ENCODE peak calls at places on chromosomes 3 and 15, in five cellular contexts. One of them, this sample, is unnamed.

GRCh38 chr15:57031605-57032004 is 113.2 kb downstream of the TCF12 start:
- DNase-seq in stimulated activated CD8-positive, alpha-beta memory T cell treated with anti-CD3 and anti-CD28 coated beads, Interleukin-4, amount 100 ng/mL, for 24 hours: no peak
- DNase-seq in GDM1: no peak
- DNase-seq in cardiac fibroblast: peak
- DNase-seq in glutamatergic neuron: no peak
- DNase-seq in this sample: no peak

GRCh38 chr3:169914321-169914720 is 2.9 kb downstream of the SAMD7 start:
- DNase-seq in stimulated activated CD8-positive, alpha-beta memory T cell treated with anti-CD3 and anti-CD28 coated beads, Interleukin-4, amount 100 ng/mL, for 24 hours: no peak
- DNase-seq in GDM1: no peak
- DNase-seq in cardiac fibroblast: peak
- DNase-seq in glutamatergic neuron: no peak
- DNase-seq in this sample: peak

GRCh38 chr3:46979958-46980497 is 562 bp downstream of the NBEAL2 start:
- DNase-seq in stimulated activated CD8-positive, alpha-beta memory T cell treated with anti-CD3 and anti-CD28 coated beads, Interleukin-4, amount 100 ng/mL, for 24 hours: no peak
- DNase-seq in GDM1: no peak
- DNase-seq in cardiac fibroblast: no peak
- DNase-seq in glutamatergic neuron: no peak
- DNase-seq in this sample: no peak

GRCh38 chr3:126746395-126747177 is 42.5 kb downstream of the CHCHD6 start:
- DNase-seq in stimulated activated CD8-positive, alpha-beta memory T cell treated with anti-CD3 and anti-CD28 coated beads, Interleukin-4, amount 100 ng/mL, for 24 hours: no peak
- DNase-seq in GDM1: no peak
- DNase-seq in cardiac fibroblast: peak
- DNase-seq in glutamatergic neuron: no peak
- DNase-seq in this sample: peak

GRCh38 chr15:63156086-63156707 is 1.1 kb downstream of the RPS27L start:
- DNase-seq in stimulated activated CD8-positive, alpha-beta memory T cell treated with anti-CD3 and anti-CD28 coated beads, Interleukin-4, amount 100 ng/mL, for 24 hours: no peak
- DNase-seq in GDM1: no peak
- DNase-seq in cardiac fibroblast: no peak
- DNase-seq in glutamatergic neuron: no peak
- DNase-seq in this sample: no peak

GRCh38 chr15:39542385-39543065 is 38.4 kb upstream of the THBS1 start:
- DNase-seq in stimulated activated CD8-positive, alpha-beta memory T cell treated with anti-CD3 and anti-CD28 coated beads, Interleukin-4, amount 100 ng/mL, for 24 hours: no peak
- DNase-seq in GDM1: no peak
- DNase-seq in cardiac fibroblast: no peak
- DNase-seq in glutamatergic neuron: no peak
- DNase-seq in this sample: no peak

GRCh38 chr3:109050591-109051167 is 67.3 kb downstream of the MORC1 start:
- DNase-seq in stimulated activated CD8-positive, alpha-beta memory T cell treated with anti-CD3 and anti-CD28 coated beads, Interleukin-4, amount 100 ng/mL, for 24 hours: no peak
- DNase-seq in GDM1: no peak
- DNase-seq in cardiac fibroblast: peak
- DNase-seq in glutamatergic neuron: peak
- DNase-seq in this sample: no peak

GRCh38 chr3:8840556-8840955 is 71.1 kb upstream of the OXTR start:
- DNase-seq in stimulated activated CD8-positive, alpha-beta memory T cell treated with anti-CD3 and anti-CD28 coated beads, Interleukin-4, amount 100 ng/mL, for 24 hours: no peak
- DNase-seq in GDM1: no peak
- DNase-seq in cardiac fibroblast: peak
- DNase-seq in glutamatergic neuron: no peak
- DNase-seq in this sample: no peak

GRCh38 chr15:29182590-29182989 is 87.0 kb downstream of the NSMCE3 start:
- DNase-seq in stimulated activated CD8-positive, alpha-beta memory T cell treated with anti-CD3 and anti-CD28 coated beads, Interleukin-4, amount 100 ng/mL, for 24 hours: no peak
- DNase-seq in GDM1: no peak
- DNase-seq in cardiac fibroblast: no peak
- DNase-seq in glutamatergic neuron: no peak
- DNase-seq in this sample: no peak

GRCh38 chr15:40242216-40242599 is 3.3 kb downstream of the PAK6 start:
- DNase-seq in stimulated activated CD8-positive, alpha-beta memory T cell treated with anti-CD3 and anti-CD28 coated beads, Interleukin-4, amount 100 ng/mL, for 24 hours: no peak
- DNase-seq in GDM1: no peak
- DNase-seq in cardiac fibroblast: no peak
- DNase-seq in glutamatergic neuron: no peak
- DNase-seq in this sample: no peak

GRCh38 chr3:40167958-40168357 is 141.5 kb upstream of the EIF1B start:
- DNase-seq in stimulated activated CD8-positive, alpha-beta memory T cell treated with anti-CD3 and anti-CD28 coated beads, Interleukin-4, amount 100 ng/mL, for 24 hours: no peak
- DNase-seq in GDM1: no peak
- DNase-seq in cardiac fibroblast: no peak
- DNase-seq in glutamatergic neuron: no peak
- DNase-seq in this sample: no peak

GRCh38 chr15:31367021-31367729 is 40.5 kb downstream of the KLF13 start:
- DNase-seq in stimulated activated CD8-positive, alpha-beta memory T cell treated with anti-CD3 and anti-CD28 coated beads, Interleukin-4, amount 100 ng/mL, for 24 hours: no peak
- DNase-seq in GDM1: no peak
- DNase-seq in cardiac fibroblast: no peak
- DNase-seq in glutamatergic neuron: no peak
- DNase-seq in this sample: no peak

GRCh38 chr3:122427857-122428471 is 12.1 kb upstream of the WDR5B start:
- DNase-seq in stimulated activated CD8-positive, alpha-beta memory T cell treated with anti-CD3 and anti-CD28 coated beads, Interleukin-4, amount 100 ng/mL, for 24 hours: no peak
- DNase-seq in GDM1: no peak
- DNase-seq in cardiac fibroblast: no peak
- DNase-seq in glutamatergic neuron: no peak
- DNase-seq in this sample: no peak

GRCh38 chr3:51997935-51998596 is 2.4 kb upstream of the RPL29 start:
- DNase-seq in stimulated activated CD8-positive, alpha-beta memory T cell treated with anti-CD3 and anti-CD28 coated beads, Interleukin-4, amount 100 ng/mL, for 24 hours: no peak
- DNase-seq in GDM1: no peak
- DNase-seq in cardiac fibroblast: no peak
- DNase-seq in glutamatergic neuron: no peak
- DNase-seq in this sample: no peak

GRCh38 chr15:98266295-98266694 is 305.8 kb downstream of the ARRDC4 start:
- DNase-seq in stimulated activated CD8-positive, alpha-beta memory T cell treated with anti-CD3 and anti-CD28 coated beads, Interleukin-4, amount 100 ng/mL, for 24 hours: no peak
- DNase-seq in GDM1: no peak
- DNase-seq in cardiac fibroblast: no peak
- DNase-seq in glutamatergic neuron: no peak
- DNase-seq in this sample: no peak

GRCh38 chr3:139201446-139202225 is 142.2 kb upstream of the MRPS22 start:
- DNase-seq in stimulated activated CD8-positive, alpha-beta memory T cell treated with anti-CD3 and anti-CD28 coated beads, Interleukin-4, amount 100 ng/mL, for 24 hours: no peak
- DNase-seq in GDM1: no peak
- DNase-seq in cardiac fibroblast: no peak
- DNase-seq in glutamatergic neuron: no peak
- DNase-seq in this sample: no peak

GRCh38 chr15:68518785-68519430 is 59.9 kb upstream of the CORO2B start:
- DNase-seq in stimulated activated CD8-positive, alpha-beta memory T cell treated with anti-CD3 and anti-CD28 coated beads, Interleukin-4, amount 100 ng/mL, for 24 hours: no peak
- DNase-seq in GDM1: no peak
- DNase-seq in cardiac fibroblast: no peak
- DNase-seq in glutamatergic neuron: no peak
- DNase-seq in this sample: no peak

GRCh38 chr3:193515884-193516438 is 38.7 kb downstream of the ATP13A4 start:
- DNase-seq in stimulated activated CD8-positive, alpha-beta memory T cell treated with anti-CD3 and anti-CD28 coated beads, Interleukin-4, amount 100 ng/mL, for 24 hours: no peak
- DNase-seq in GDM1: no peak
- DNase-seq in cardiac fibroblast: no peak
- DNase-seq in glutamatergic neuron: no peak
- DNase-seq in this sample: no peak

GRCh38 chr3:187919018-187919417 is 173.8 kb upstream of the BCL6 start:
- DNase-seq in stimulated activated CD8-positive, alpha-beta memory T cell treated with anti-CD3 and anti-CD28 coated beads, Interleukin-4, amount 100 ng/mL, for 24 hours: no peak
- DNase-seq in GDM1: peak
- DNase-seq in cardiac fibroblast: no peak
- DNase-seq in glutamatergic neuron: no peak
- DNase-seq in this sample: no peak

GRCh38 chr3:123739754-123740153 is 144.4 kb downstream of the MYLK start:
- DNase-seq in stimulated activated CD8-positive, alpha-beta memory T cell treated with anti-CD3 and anti-CD28 coated beads, Interleukin-4, amount 100 ng/mL, for 24 hours: no peak
- DNase-seq in GDM1: no peak
- DNase-seq in cardiac fibroblast: peak
- DNase-seq in glutamatergic neuron: no peak
- DNase-seq in this sample: no peak

GRCh38 chr3:23096041-23096440 is 107.1 kb upstream of the UBE2E2 start:
- DNase-seq in stimulated activated CD8-positive, alpha-beta memory T cell treated with anti-CD3 and anti-CD28 coated beads, Interleukin-4, amount 100 ng/mL, for 24 hours: no peak
- DNase-seq in GDM1: no peak
- DNase-seq in cardiac fibroblast: no peak
- DNase-seq in glutamatergic neuron: no peak
- DNase-seq in this sample: no peak

GRCh38 chr3:191369081-191370010 is 39.0 kb upstream of the UTS2B start:
- DNase-seq in stimulated activated CD8-positive, alpha-beta memory T cell treated with anti-CD3 and anti-CD28 coated beads, Interleukin-4, amount 100 ng/mL, for 24 hours: no peak
- DNase-seq in GDM1: no peak
- DNase-seq in cardiac fibroblast: peak
- DNase-seq in glutamatergic neuron: no peak
- DNase-seq in this sample: no peak

GRCh38 chr3:71423151-71423906 is 160.2 kb downstream of the FOXP1 start:
- DNase-seq in stimulated activated CD8-positive, alpha-beta memory T cell treated with anti-CD3 and anti-CD28 coated beads, Interleukin-4, amount 100 ng/mL, for 24 hours: no peak
- DNase-seq in GDM1: no peak
- DNase-seq in cardiac fibroblast: peak
- DNase-seq in glutamatergic neuron: no peak
- DNase-seq in this sample: peak

GRCh38 chr15:38401101-38401500 is 52.8 kb upstream of the FAM98B start:
- DNase-seq in stimulated activated CD8-positive, alpha-beta memory T cell treated with anti-CD3 and anti-CD28 coated beads, Interleukin-4, amount 100 ng/mL, for 24 hours: no peak
- DNase-seq in GDM1: no peak
- DNase-seq in cardiac fibroblast: peak
- DNase-seq in glutamatergic neuron: no peak
- DNase-seq in this sample: no peak

GRCh38 chr3:177459397-177459796 is 262.1 kb upstream of the TBL1XR1 start:
- DNase-seq in stimulated activated CD8-positive, alpha-beta memory T cell treated with anti-CD3 and anti-CD28 coated beads, Interleukin-4, amount 100 ng/mL, for 24 hours: no peak
- DNase-seq in GDM1: no peak
- DNase-seq in cardiac fibroblast: peak
- DNase-seq in glutamatergic neuron: no peak
- DNase-seq in this sample: no peak

GRCh38 chr3:141915016-141915415 is 38.6 kb downstream of the ATP1B3 start:
- DNase-seq in stimulated activated CD8-positive, alpha-beta memory T cell treated with anti-CD3 and anti-CD28 coated beads, Interleukin-4, amount 100 ng/mL, for 24 hours: no peak
- DNase-seq in GDM1: no peak
- DNase-seq in cardiac fibroblast: no peak
- DNase-seq in glutamatergic neuron: no peak
- DNase-seq in this sample: no peak

GRCh38 chr3:24933401-24933800 is 438.8 kb upstream of the THRB start:
- DNase-seq in stimulated activated CD8-positive, alpha-beta memory T cell treated with anti-CD3 and anti-CD28 coated beads, Interleukin-4, amount 100 ng/mL, for 24 hours: no peak
- DNase-seq in GDM1: no peak
- DNase-seq in cardiac fibroblast: no peak
- DNase-seq in glutamatergic neuron: no peak
- DNase-seq in this sample: no peak

GRCh38 chr3:187919990-187920389 is 174.7 kb upstream of the BCL6 start:
- DNase-seq in stimulated activated CD8-positive, alpha-beta memory T cell treated with anti-CD3 and anti-CD28 coated beads, Interleukin-4, amount 100 ng/mL, for 24 hours: no peak
- DNase-seq in GDM1: no peak
- DNase-seq in cardiac fibroblast: no peak
- DNase-seq in glutamatergic neuron: no peak
- DNase-seq in this sample: no peak

GRCh38 chr3:66405701-66406091 is 95.1 kb downstream of the LRIG1 start:
- DNase-seq in stimulated activated CD8-positive, alpha-beta memory T cell treated with anti-CD3 and anti-CD28 coated beads, Interleukin-4, amount 100 ng/mL, for 24 hours: no peak
- DNase-seq in GDM1: no peak
- DNase-seq in cardiac fibroblast: peak
- DNase-seq in glutamatergic neuron: no peak
- DNase-seq in this sample: peak